ENCODE peak calls at places on chromosomes 5 and 9, in ten cellular contexts. E, D, A, W, Q, G, Y, N, P and S are unnamed samples. For H3K4me1, the result is how much of the 10 kb centered on the place peaks cover.

GRCh38 chr5:62093981-62094380 is 212.0 kb upstream of the KIF2A start:
- DNase-seq in D (no peak), P (no peak), G (no peak), W (no peak), Y (no peak), Q (peak), N (no peak), A (no peak), E (no peak), S (no peak)

GRCh38 chr9:37453827-37454226 is 11.4 kb downstream of the ZBTB5 start:
- DNase-seq in Q (no peak), Y (no peak), D (no peak), E (no peak), N (no peak), W (no peak), G (no peak), P (no peak), A (peak), S (no peak)

GRCh38 chr9:134895849-134896833 is 15.5 kb downstream of the FCN2 start:
- DNase-seq in D (peak), P (no peak), W (no peak), G (no peak), E (no peak), Y (no peak), N (peak), Q (no peak), A (peak), S (no peak)

GRCh38 chr9:125977223-125977622 is 230.1 kb downstream of the PBX3 start:
- DNase-seq in A (no peak), W (no peak), P (no peak), Y (no peak), G (no peak), N (no peak), D (no peak), Q (no peak), E (no peak), S (no peak)

GRCh38 chr5:103424453-103425205 is 138.0 kb downstream of the NUDT12 start:
- DNase-seq in Y (no peak), E (no peak), D (no peak), Q (no peak), A (no peak), P (no peak), W (no peak), G (no peak), N (no peak), S (no peak)

GRCh38 chr5:124580925-124581821 is 165.3 kb downstream of the ZNF608 start:
- DNase-seq in P (no peak), E (no peak), G (no peak), Q (peak), W (no peak), A (peak), N (no peak), D (no peak), Y (peak), S (no peak)

GRCh38 chr9:93686127-93686879 is 109.9 kb downstream of the PHF2 start:
- DNase-seq in Y (no peak), W (no peak), Q (no peak), N (no peak), P (no peak), A (no peak), G (peak), E (peak), D (peak), S (no peak)

GRCh38 chr9:115781361-115781760 is 372.2 kb upstream of the PAPPA start:
- DNase-seq in Y (no peak), Q (no peak), D (no peak), A (no peak), G (no peak), E (no peak), W (no peak), P (no peak), N (no peak), S (no peak)

GRCh38 chr9:38315085-38315595 is 77.4 kb upstream of the ALDH1B1 start:
- DNase-seq in G (no peak), Y (no peak), A (no peak), E (no peak), Q (no peak), N (no peak), D (no peak), P (no peak), W (no peak), S (no peak)

GRCh38 chr9:129225815-129226214 is 47.8 kb upstream of the IER5L start:
- DNase-seq in P (no peak), Y (no peak), A (no peak), Q (peak), E (peak), G (peak), N (no peak), W (peak), D (no peak), S (no peak)

GRCh38 chr5:90386099-90386710 is 23.4 kb downstream of the CETN3 start:
- DNase-seq in D (no peak), W (no peak), N (peak), A (no peak), Y (peak), G (no peak), Q (peak), E (no peak), P (no peak), S (no peak)

GRCh38 chr5:141354900-141355469 is at the start of gene PCDHGA4:
- DNase-seq in G (peak), D (no peak), Y (no peak), Q (peak), N (no peak), P (no peak), W (no peak), E (no peak), A (no peak), S (no peak)

GRCh38 chr9:136808075-136808780 is 480 bp downstream of the RABL6 start:
- DNase-seq in Q (no peak), N (no peak), G (peak), D (peak), A (no peak), E (peak), Y (no peak), W (peak), P (no peak), S (no peak)

DNA sequence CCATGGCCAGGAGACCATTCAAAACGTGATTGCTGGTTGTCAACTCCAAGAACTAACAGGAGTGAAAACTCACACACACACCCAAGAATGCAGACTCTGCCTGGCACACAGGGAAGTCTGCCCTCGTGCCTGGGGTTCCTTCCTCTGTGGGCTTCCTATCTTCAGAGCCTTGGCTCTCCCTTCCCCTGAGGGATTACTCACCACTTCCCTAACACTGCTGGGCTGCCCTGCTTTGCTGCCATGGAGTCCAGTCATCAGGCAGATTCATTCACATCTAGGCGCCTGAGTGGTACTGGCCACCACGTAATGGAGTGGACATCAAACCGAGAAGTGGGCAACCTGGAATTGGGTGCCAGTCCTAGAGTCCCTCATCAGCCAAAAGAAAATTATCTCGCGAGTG is 76.4 kb upstream of the PRSS3 start:
- DNase-seq in N (no peak), W (no peak), E (no peak), G (no peak), D (no peak), Q (no peak), A (no peak), P (no peak), Y (no peak), S (no peak)
- H3K4me1 ChIP-seq in N (under half), W (under half), E (under half), G (under half), D (under half), Q (under half), A (under half), P (under half), Y (under half), S (under half)

DNA sequence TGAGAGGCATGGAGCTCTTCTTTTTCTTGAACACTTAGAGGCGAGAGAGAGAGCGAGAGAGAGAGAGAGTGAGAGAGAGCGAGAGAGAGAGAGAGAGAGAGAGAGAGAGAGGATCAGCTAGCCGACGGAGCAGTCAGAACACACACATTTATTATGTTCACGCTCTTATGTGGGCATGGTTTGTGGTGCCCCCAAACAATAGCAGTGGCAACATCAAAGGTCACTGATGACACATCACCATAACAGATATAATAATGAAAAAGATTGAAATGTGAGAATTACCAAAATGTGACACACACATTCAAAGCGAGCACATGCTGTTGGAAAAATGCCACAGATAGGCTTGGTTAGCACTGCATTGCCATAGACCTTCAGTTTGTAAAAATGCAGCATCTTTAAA is 116.1 kb downstream of the KDM4C start:
- DNase-seq in Q (no peak), A (no peak), W (no peak), N (no peak), E (no peak), P (no peak), G (no peak), D (no peak), Y (no peak), S (no peak)
- TF ChIP-seq CTCF in Q (no peak), A (no peak), W (no peak), N (no peak), E (no peak), P (no peak), G (no peak), D (no peak), Y (no peak), S (no peak)

GRCh38 chr9:120904999-120905793 is 21.4 kb downstream of the TRAF1 start:
- DNase-seq in G (no peak), N (no peak), E (no peak), W (peak), Y (no peak), A (no peak), P (no peak), Q (no peak), D (no peak), S (no peak)

GRCh38 chr9:120902824-120903608 is 23.6 kb downstream of the TRAF1 start:
- DNase-seq in D (no peak), P (no peak), W (peak), Q (no peak), N (no peak), A (no peak), G (no peak), E (no peak), Y (no peak), S (no peak)

GRCh38 chr9:120902286-120902685 is 24.3 kb downstream of the TRAF1 start:
- DNase-seq in Y (no peak), P (no peak), N (no peak), D (no peak), W (peak), Q (no peak), G (no peak), E (no peak), A (no peak), S (no peak)

GRCh38 chr9:120904061-120904998 is 22.3 kb downstream of the TRAF1 start:
- DNase-seq in E (peak), G (no peak), Y (no peak), Q (no peak), D (no peak), W (no peak), A (no peak), N (no peak), P (no peak), S (no peak)

DNA sequence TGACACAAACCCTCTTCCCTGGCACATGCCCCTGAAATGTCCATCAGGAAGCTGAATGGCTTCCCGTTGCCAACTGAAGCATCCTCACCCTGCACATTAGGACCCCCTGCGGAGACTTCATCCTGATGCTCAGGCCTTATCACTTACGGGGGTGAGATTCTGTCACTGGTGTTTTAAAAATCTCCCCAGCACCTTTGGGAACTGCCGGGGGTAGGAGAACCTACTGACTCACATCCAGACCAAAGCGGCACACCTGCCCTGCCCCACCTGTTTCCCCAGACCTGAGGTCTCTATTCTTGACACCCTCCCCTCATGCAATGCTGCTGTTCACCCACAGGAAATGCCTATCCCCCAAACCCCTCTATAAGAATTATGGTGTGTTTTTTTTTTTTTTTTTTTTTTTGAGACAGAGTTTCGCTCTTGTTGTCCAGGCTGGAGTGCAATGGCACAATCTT is 20.8 kb downstream of the TRAF1 start:
- DNase-seq in E (no peak), W (peak), P (no peak), D (no peak), N (no peak), Q (no peak), A (no peak), G (no peak), Y (no peak), S (no peak)
- TF ChIP-seq POLR2AphosphoS5 in E (no peak), W (no peak), P (no peak), D (no peak), N (no peak), Q (no peak), A (no peak), G (no peak), Y (no peak), S (no peak)

GRCh38 chr5:173328896-173329369 is 719 bp upstream of the STC2 start:
- DNase-seq in G (peak), N (peak), D (no peak), Y (peak), Q (peak), A (no peak), P (no peak), E (no peak), W (no peak), S (peak)
- H3K4me1 ChIP-seq in G (under half), N (half or more), D (under half), Y (under half), Q (under half), A (under half), P (under half), E (under half), W (under half), S (under half)

GRCh38 chr5:122029818-122030217 is 48.2 kb downstream of the LOX start:
- DNase-seq in N (no peak), A (no peak), G (no peak), W (no peak), P (no peak), Y (no peak), Q (no peak), E (no peak), D (no peak), S (no peak)

GRCh38 chr5:122035913-122036312 is 42.1 kb downstream of the LOX start:
- DNase-seq in A (no peak), P (no peak), E (no peak), W (no peak), Q (no peak), D (no peak), Y (no peak), N (no peak), G (no peak), S (no peak)

GRCh38 chr5:122030251-122030650 is 47.8 kb downstream of the LOX start:
- DNase-seq in D (no peak), W (no peak), G (no peak), A (no peak), N (no peak), E (no peak), P (no peak), Y (peak), Q (peak), S (no peak)
- TF ChIP-seq CTCF in D (no peak), W (no peak), G (no peak), A (no peak), N (no peak), E (no peak), P (peak), Y (peak), Q (peak), S (no peak)

DNA sequence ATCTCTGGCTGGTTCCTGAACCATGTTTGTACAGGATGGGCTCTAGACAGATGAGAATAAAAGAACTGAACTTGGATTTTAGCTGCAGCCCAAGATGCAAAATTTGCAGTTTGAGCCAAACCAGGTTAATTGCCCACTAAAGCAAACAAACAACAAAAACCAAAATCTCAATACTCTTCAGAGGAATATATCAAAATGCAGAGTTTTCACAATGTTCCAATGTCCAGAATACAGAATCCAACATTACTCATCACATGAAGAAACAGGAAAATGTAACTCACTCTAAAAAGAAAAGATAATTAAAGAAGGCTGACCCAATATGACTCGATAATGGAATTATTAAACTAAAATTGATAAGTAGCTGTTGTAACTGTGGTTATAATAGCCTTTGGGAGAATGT is 20.4 kb downstream of the FOXI1 start:
- DNase-seq in Q (no peak), D (no peak), Y (no peak), G (no peak), P (no peak), E (no peak), N (no peak), A (no peak), W (no peak), S (no peak)
- TF ChIP-seq POLR2AphosphoS5 in Q (no peak), D (no peak), Y (no peak), G (no peak), P (no peak), E (no peak), N (no peak), A (no peak), W (no peak), S (no peak)

DNA sequence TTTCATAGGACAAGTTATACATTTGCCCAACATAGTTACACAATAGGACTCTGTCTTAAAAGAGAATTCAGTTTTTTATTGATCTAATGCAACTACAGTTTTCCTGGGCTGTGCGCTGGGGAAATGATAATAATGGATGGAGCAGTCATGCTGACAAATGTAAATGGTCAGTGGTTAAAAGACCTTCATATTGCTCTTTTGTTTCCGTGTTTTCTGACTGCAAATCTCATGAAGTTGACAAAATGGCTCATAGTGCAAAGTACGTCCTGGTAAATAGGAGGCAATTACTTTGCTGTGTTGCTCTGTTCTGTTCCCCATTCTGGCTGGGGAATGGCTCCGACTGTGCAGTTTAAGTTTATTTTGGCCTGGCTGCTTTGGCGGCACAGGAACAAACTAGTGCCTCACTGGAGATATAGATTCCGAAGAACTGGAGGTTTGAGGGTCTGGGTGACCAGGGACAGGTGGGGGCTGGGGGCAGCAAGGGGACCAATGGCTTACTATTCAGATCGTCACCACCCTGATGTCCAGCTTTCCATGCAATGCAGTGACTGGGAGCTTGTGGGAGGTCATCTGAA is 54.3 kb downstream of the PTTG1 start:
- DNase-seq in Q (no peak), W (no peak), A (no peak), E (no peak), P (no peak), D (no peak), N (no peak), G (no peak), Y (peak), S (no peak)
- H3K4me1 ChIP-seq in Q (under half), W (under half), A (under half), E (under half), P (under half), D (under half), N (under half), G (under half), Y (half or more), S (under half)

DNA sequence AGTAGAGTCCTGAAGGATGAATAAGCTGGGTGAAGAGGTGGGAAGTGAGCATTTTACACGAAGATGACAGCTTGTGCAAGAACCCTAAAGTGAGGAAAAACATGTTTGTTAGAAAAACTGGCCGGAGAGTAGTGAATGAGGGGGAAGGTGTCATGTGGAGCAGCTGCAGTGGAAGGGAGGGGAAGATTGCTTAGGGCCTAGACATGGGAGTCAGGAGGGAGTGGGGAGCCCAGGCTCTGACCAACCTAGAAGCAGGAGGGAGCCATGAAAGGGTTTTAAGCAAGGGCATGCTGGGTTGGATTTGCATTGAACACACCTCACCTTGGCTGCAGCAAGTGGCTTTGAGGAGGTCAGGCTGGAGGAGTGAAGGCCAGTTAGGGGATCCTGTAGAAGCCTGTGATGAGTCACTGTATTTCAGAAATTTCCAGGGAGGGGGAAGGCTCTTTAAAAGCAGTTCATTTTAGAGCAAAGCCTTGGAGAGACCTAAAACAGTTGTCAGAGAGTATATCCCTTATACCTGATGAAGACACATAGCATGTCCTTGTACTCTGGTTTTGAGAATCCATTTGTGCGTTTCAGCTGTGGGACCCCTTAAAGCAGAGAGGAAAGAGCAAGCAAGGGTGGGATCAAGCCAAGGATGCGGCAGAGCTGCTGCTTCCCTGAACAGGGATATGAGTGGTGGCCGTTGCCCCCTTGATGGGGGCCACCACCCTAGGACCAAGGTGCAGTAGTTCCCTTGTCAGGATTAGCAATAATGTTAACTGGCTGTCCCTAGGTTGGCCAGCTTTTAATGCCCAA is 45.4 kb downstream of the ANGPTL2 start:
- DNase-seq in A (no peak), D (no peak), G (no peak), W (no peak), N (no peak), E (no peak), Y (no peak), P (no peak), Q (peak), S (no peak)
- TF ChIP-seq CTCF in A (no peak), D (no peak), G (no peak), W (no peak), N (no peak), E (no peak), Y (no peak), P (no peak), Q (no peak), S (no peak)